ENCODE peak calls at places on chromosomes 6 and 20, in four cellular contexts. W is HepG2, C is GM12878, O is K562. P is an unnamed sample.
A peak's percentile ranks its signal among the peaks of the same experiment; 100 is the strongest.

GRCh38 chr6:157955675-157956074 is 26.0 kb upstream of the SYNJ2 start:
- DNase-seq in W (peak; percentile 47), C (no peak), O (no peak), P (no peak)

GRCh38 chr6:75611011-75611701 is 9.5 kb downstream of the SENP6 start:
- DNase-seq in W (no peak), C (no peak), O (no peak), P (no peak)

GRCh38 chr6:80003841-80004198 is 629 bp upstream of the TTK start:
- DNase-seq in W (no peak), C (no peak), O (no peak), P (peak; percentile 16)

GRCh38 chr6:144804246-144804790 is 519.2 kb downstream of the UTRN start:
- DNase-seq in W (no peak), C (no peak), O (no peak), P (no peak)

GRCh38 chr6:10412165-10412947 is 2.5 kb downstream of the TFAP2A start:
- DNase-seq in W (no peak), C (no peak), O (no peak), P (peak; percentile 79)

GRCh38 chr6:26464014-26464413 is 6.3 kb downstream of the BTN2A1 start:
- DNase-seq in W (no peak), C (no peak), O (no peak), P (no peak)

GRCh38 chr6:105793132-105793531 is 293.0 kb upstream of the PRDM1 start:
- DNase-seq in W (no peak), C (no peak), O (peak; percentile 36), P (no peak)

GRCh38 chr6:132661906-132662305 is 2.9 kb upstream of the TAAR1 start:
- DNase-seq in W (no peak), C (no peak), O (no peak), P (no peak)

GRCh38 chr6:84462697-84463096 is 235.3 kb upstream of the CEP162 start:
- DNase-seq in W (no peak), C (no peak), O (no peak), P (no peak)

GRCh38 chr6:137969874-137970273 is 102.8 kb downstream of the TNFAIP3 start:
- DNase-seq in W (no peak), C (no peak), O (no peak), P (no peak)

GRCh38 chr6:137968468-137968804 is 101.4 kb downstream of the TNFAIP3 start:
- DNase-seq in W (no peak), C (no peak), O (no peak), P (no peak)

GRCh38 chr6:137968901-137969300 is 101.8 kb downstream of the TNFAIP3 start:
- DNase-seq in W (no peak), C (no peak), O (peak; percentile 39), P (no peak)

GRCh38 chr6:137967689-137968467 is 100.8 kb downstream of the TNFAIP3 start:
- DNase-seq in W (no peak), C (no peak), O (no peak), P (no peak)

GRCh38 chr6:137970368-137970767 is 103.3 kb downstream of the TNFAIP3 start:
- DNase-seq in W (no peak), C (no peak), O (peak; percentile 72), P (no peak)
- TF ChIP-seq MAX in W (no peak), C (no peak), O (peak; percentile 58), P (no peak)

DNA sequence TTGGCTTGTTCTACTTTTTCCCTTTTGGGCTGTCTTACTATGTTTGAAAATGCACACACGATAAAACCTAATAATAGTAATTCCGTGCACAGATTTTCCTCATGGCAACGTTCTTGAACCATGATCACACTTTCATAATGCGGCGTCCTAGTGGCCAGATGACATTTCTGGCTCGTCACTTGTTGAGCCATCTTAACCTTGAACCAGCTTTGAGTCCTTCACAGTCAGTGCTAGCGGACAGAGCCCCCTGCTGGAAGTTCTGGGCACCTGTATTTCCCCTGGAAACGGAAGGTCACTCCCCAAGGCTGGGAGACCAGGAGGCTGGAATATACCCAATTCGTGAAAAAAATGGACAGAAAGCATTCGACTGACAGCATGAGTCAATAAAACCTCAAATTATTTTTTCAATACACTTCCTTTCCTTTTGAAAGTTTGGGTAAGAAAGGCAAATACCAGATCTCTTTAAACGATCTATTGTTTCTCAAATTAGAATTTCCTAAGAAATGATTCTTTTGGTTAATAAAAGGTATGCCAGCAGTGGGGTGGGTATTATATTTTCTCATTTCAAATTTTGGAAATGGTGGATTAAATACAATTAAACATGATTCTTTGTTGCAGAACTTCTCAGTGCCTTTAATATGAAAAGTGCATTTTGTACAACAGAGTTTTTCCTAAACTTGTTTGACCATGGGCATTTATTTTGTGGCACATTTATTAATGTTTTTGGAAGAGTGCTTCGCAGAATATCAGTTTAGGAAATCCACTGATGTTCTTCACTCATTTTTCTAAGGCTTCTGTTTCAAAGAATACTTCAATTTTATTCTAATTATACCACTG is 542.3 kb downstream of the QKI start:
- DNase-seq in W (peak; percentile 82), C (peak; percentile 34), O (peak; percentile 88), P (peak; percentile 83)
- TF ChIP-seq ETV6 in W (no peak), C (no peak), O (no peak), P (no peak)

GRCh38 chr20:36745234-36745926 is 510 bp downstream of the NDRG3 start:
- DNase-seq in W (peak; percentile 34), C (no peak), O (no peak), P (no peak)
- TF ChIP-seq ATF3 in W (no peak), C (no peak), O (no peak), P (no peak)

DNA sequence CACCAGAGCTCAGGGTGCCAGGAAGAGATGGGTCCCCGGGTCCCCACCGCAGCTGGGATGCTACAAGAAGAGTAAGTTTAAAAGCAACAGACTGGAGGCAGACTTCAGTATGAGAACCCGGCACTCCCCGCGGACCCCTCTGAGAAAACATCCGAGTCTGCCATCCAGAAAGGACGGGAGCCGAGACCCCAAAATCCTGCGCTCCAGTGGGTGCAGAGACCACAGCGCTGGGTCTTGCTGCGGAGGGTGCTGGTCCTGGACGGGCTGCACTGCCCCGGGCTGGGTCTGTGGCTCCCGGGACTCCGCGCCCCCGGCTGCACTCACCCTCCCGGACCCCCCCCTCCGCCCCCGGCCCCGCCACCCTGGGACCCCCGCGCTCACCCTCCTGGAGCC is 304 bp downstream of the HELZ2 start:
- DNase-seq in W (no peak), C (no peak), O (no peak), P (no peak)
- TF ChIP-seq MAX in W (no peak), C (no peak), O (no peak), P (no peak)

GRCh38 chr6:12012231-12012565 is at the start of gene HIVEP1:
- DNase-seq in W (no peak), C (no peak), O (peak; percentile 46), P (peak; percentile 41)

GRCh38 chr6:12013368-12013617 is 1.2 kb downstream of the HIVEP1 start:
- DNase-seq in W (no peak), C (no peak), O (no peak), P (no peak)

GRCh38 chr6:12012566-12013367 is 655 bp downstream of the HIVEP1 start:
- DNase-seq in W (peak; percentile 49), C (peak; percentile 68), O (peak; percentile 44), P (peak; percentile 79)

GRCh38 chr6:12014873-12015149 is 2.7 kb downstream of the HIVEP1 start:
- DNase-seq in W (no peak), C (no peak), O (no peak), P (no peak)

DNA sequence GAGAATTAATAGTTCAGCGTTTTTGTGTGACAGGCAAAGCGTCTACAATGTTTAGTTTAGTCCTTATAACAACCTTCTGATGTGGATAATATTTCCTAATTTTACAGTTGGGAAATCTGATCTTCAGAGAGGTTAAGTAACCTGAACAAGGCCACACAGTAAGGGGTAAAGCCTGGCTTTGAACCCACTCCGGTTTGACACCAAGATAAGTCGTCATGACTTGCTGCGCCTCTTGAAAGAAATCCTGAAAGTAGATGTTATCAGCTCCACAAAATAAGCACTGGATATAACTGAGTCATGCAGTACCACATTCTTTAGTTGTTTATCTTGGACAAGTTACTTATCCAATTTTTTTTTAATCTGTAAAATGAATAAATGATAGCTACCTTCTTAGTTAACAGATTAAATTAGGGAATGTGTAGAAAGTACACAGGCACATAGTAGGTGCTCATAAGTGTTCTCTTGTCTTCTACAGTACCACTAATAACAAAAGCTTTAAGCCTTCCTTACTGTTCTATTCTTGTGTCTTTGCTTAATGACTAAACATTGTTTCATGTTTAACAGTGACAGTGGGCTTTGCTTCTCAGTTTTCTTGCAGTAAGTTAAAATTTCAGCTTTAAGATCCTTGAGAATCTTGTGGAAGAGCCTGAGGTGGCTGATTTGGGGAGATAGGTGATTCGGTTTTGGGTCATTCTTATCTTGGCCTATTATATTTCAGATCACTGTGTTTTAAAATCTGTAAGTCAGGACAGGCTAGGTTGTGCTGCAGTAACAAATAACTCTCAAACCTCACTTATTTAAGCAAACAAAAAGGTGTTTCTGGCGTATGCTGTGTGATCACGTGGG is 2.1 kb downstream of the HIVEP1 start:
- DNase-seq in W (no peak), C (no peak), O (no peak), P (no peak)
- TF ChIP-seq ETV6 in W (no peak), C (no peak), O (no peak), P (no peak)

GRCh38 chr20:23687986-23688385 is 852 bp downstream of the CST4 start:
- DNase-seq in W (no peak), C (no peak), O (no peak), P (no peak)

GRCh38 chr20:23683807-23684206 is 5.0 kb downstream of the CST4 start:
- DNase-seq in W (no peak), C (no peak), O (no peak), P (no peak)

GRCh38 chr20:23684261-23684660 is 4.6 kb downstream of the CST4 start:
- DNase-seq in W (no peak), C (no peak), O (no peak), P (no peak)

GRCh38 chr20:23683281-23683680 is 5.6 kb downstream of the CST4 start:
- DNase-seq in W (no peak), C (no peak), O (no peak), P (no peak)

GRCh38 chr20:23686046-23686750 is 2.6 kb downstream of the CST4 start:
- DNase-seq in W (no peak), C (no peak), O (no peak), P (no peak)
- TF ChIP-seq ATF3 in W (no peak), C (no peak), O (no peak), P (no peak)

GRCh38 chr6:142416179-142416578 is 114.4 kb downstream of the ADGRG6 start:
- DNase-seq in W (no peak), C (no peak), O (no peak), P (no peak)
- TF ChIP-seq MAX in W (no peak), C (no peak), O (no peak), P (no peak)

GRCh38 chr6:110781522-110782200 is 33.6 kb downstream of the CDK19 start:
- DNase-seq in W (no peak), C (no peak), O (no peak), P (no peak)
- TF ChIP-seq ETV6 in W (no peak), C (peak; percentile 14), O (no peak), P (no peak)

P was measured in WTC11.